ENCODE peak calls at places on chromosomes 13 and 19, in six cellular contexts. H is uterus, G is IMR-90, V is kidney epithelial cell, I is hepatocyte, P is Caco-2. W is an unnamed sample.
A peak's percentile ranks its signal among the peaks of the same experiment; 100 is the strongest.

GRCh38 chr13:112652512-112653458 is 37.1 kb upstream of the ATP11A start:
- DNase-seq in V (peak; percentile 34), G (no peak), H (peak; percentile 52), I (no peak), P (no peak), W (no peak)

GRCh38 chr13:33280923-33281322 is 4.6 kb downstream of the STARD13 start:
- DNase-seq in V (no peak), G (peak; percentile 50), I (no peak), P (no peak), H (no peak), W (no peak)

GRCh38 chr19:20102097-20102496 is 24.3 kb downstream of the ZNF90 start:
- DNase-seq in G (no peak), H (no peak), V (no peak), I (no peak), P (no peak), W (no peak)

GRCh38 chr19:41702208-41702651 is 6.2 kb upstream of the CEACAM5 start:
- DNase-seq in I (no peak), P (no peak), G (peak; percentile 33), H (no peak), V (no peak), W (no peak)

GRCh38 chr13:113657851-113658741 is at the start of gene ATP4B:
- DNase-seq in H (peak; percentile 9), V (no peak), P (peak; percentile 30), I (no peak), G (no peak), W (peak; percentile 12)

GRCh38 chr19:55109527-55110291 is 7.7 kb downstream of the PPP1R12C start:
- DNase-seq in G (no peak), V (no peak), I (no peak), H (peak; percentile 20), P (no peak), W (no peak)

GRCh38 chr19:55447421-55448174 is 4.5 kb upstream of the SHISA7 start:
- DNase-seq in G (peak; percentile 15), H (no peak), V (no peak), I (no peak), P (peak; percentile 78), W (no peak)

GRCh38 chr19:43362179-43362578 is 8.7 kb downstream of the CD177 start:
- DNase-seq in I (no peak), V (no peak), P (no peak), H (no peak), G (peak; percentile 64), W (no peak)

GRCh38 chr19:18416778-18417249 is 2.4 kb upstream of the SSBP4 start:
- DNase-seq in V (no peak), H (peak; percentile 95), G (peak; percentile 78), I (peak; percentile 94), P (peak; percentile 87), W (peak; percentile 91)

GRCh38 chr13:100594731-100595130 is 6.1 kb upstream of the GGACT start:
- DNase-seq in I (peak; percentile 30), H (no peak), V (no peak), P (no peak), G (no peak), W (peak; percentile 58)
- TF ChIP-seq CTCF in I (peak; percentile 36), H (no peak), V (peak; percentile 23), P (peak; percentile 26), G (peak; percentile 2), W (peak; percentile 95)

DNA sequence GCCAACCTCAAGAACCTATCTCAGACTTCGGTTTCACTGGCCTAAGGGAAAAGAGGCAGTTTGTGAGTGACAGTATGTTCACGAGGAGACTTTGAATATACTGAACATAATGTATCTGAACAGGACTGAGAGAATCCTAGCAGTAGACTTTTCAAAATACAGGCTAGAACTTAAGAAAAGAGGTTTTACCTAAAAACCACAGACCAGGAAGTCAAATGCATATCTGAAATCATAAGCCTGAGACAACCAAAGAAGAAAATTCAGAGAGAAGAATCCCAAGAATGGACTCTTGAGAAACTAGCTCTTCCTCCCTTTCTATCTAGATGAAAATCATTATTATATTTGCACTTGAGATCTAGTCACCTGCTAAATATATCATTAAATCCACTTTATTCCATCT is 17.6 kb downstream of the MYCBP2 start:
- DNase-seq in I (no peak), H (no peak), G (no peak), P (no peak), V (no peak), W (no peak)
- H3K4me3 ChIP-seq in I (no peak overlapping the region), H (no peak overlapping the region), G (no peak overlapping the region), P (no peak overlapping the region), V (no peak overlapping the region), W (no peak overlapping the region)

GRCh38 chr19:48445606-48446481 is at the start of gene GRWD1:
- DNase-seq in V (peak; percentile 93), P (peak; percentile 97), H (peak; percentile 90), I (peak; percentile 96), G (peak; percentile 94), W (peak; percentile 94)

GRCh38 chr19:48450863-48451262 is 4.5 kb upstream of the KCNJ14 start:
- DNase-seq in P (no peak), I (no peak), V (no peak), H (no peak), G (no peak), W (no peak)

GRCh38 chr19:48450441-48450840 is 4.7 kb downstream of the GRWD1 start:
- DNase-seq in P (no peak), H (no peak), V (no peak), I (no peak), G (no peak), W (no peak)

GRCh38 chr19:48446579-48446978 is 796 bp downstream of the GRWD1 start:
- DNase-seq in V (no peak), I (no peak), G (no peak), P (no peak), H (no peak), W (no peak)

GRCh38 chr19:48448563-48448962 is 2.8 kb downstream of the GRWD1 start:
- DNase-seq in P (no peak), G (no peak), I (no peak), H (no peak), V (no peak), W (no peak)
- H3K36me3 ChIP-seq in P (peaks cover 1% of the 10 kb centered on the region), G (peaks cover 36% of the 10 kb centered on the region), I (no peaks in the 10 kb centered on the region), H (no peaks in the 10 kb centered on the region), V (peaks cover 1% of the 10 kb centered on the region), W (peaks cover 55% of the 10 kb centered on the region)

DNA sequence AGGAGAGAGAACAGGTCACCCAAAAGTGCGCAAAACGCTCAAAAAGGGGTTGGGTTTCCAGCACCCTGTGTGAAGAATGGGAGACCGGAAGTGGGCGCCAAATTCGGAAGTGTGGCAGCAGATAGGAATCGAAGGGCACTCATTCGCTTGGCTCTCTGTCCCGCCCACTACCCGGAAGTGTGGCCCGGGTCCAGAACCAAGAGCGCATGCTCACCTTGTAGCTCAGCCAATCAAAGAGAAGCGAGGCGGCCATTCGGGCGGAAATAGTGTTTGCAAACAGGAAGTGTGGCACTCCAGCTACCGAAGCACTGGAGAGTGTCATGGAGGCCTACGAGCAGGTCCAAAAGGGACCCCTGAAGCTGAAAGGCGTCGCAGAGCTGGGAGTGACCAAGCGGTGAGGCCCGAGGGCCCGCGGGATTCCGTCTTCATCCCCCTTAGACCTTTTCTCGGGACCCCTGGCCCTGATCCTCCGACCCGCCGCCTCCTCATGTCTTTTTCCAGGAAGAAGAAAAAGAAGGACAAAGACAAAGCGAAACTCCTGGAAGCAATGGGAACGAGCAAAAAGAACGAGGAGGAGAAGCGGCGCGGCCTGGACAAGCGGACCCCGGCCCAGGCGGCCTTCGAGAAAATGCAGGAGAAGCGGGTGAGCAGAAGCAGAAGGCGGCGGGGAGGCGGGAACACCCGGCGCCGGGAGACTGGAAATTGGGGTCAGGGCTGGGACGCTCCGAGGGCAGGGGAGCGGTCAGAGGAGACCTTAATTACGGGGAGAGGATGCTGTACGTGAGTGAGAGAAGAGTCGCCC is at the start of gene FAM32A:
- DNase-seq in H (peak; percentile 100), P (peak; percentile 98), V (peak; percentile 97), I (peak; percentile 98), G (peak; percentile 99), W (peak; percentile 98)
- TF ChIP-seq CTCF in H (no peak), P (no peak), V (peak; percentile 16), I (peak; percentile 50), G (peak; percentile 22), W (peak; percentile 64)

DNA sequence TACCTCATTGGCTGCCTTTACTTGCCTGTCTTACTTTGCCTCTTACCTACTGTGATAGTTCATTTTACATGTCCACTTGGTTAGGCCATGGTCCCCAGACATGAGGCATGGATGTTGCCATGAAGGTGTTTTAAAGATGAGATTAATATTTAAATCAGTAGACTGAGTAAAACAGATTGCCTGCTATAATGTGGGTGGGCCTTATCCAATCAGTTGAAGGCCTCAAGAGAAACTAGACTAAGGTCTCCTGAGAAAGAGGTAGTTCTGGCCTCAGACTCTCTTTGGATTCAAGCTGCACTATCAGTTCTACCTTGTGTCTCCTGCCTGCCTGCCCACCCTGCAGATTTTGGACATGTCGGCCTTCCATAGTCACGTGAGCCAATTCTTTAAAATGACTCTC is 26.1 kb downstream of the ADGRE3 start:
- DNase-seq in G (no peak), V (no peak), H (no peak), P (no peak), I (no peak), W (no peak)
- H3K4me3 ChIP-seq in G (no peak overlapping the region), V (no peak overlapping the region), H (no peak overlapping the region), P (no peak overlapping the region), I (no peak overlapping the region), W (no peak overlapping the region)